ENCODE peak calls at places on chromosomes 7 and 10, in eight cellular contexts. A is stimulated activated CD4-positive, alpha-beta T cell treated with anti-CD3 and anti-CD28 coated beads, Interleukin-15, amount 100 ng/mL, for 1 hour; E is transverse colon; B is activated CD4-positive, CD25-positive, alpha-beta regulatory T cell; D is kidney tubule cell; O is Jurkat, Clone E6-1; W is astrocyte; M is NCI-H2107. V is an unnamed sample.

GRCh38 chr10:12194752-12195271 is 879 bp downstream of the NUDT5 start:
- DNase-seq in M (no peak), E (peak), O (no peak), D (peak), A (no peak), W (peak), B (no peak), V (peak)

GRCh38 chr7:46058424-46058823 is 137.4 kb upstream of the IGFBP3 start:
- DNase-seq in A (no peak), O (no peak), W (peak), E (no peak), B (no peak), M (no peak), D (no peak), V (peak)

GRCh38 chr10:35752469-35753450 is 110.7 kb upstream of the FZD8 start:
- DNase-seq in O (no peak), A (no peak), E (no peak), D (peak), B (no peak), M (no peak), W (no peak), V (peak)

GRCh38 chr7:148262721-148263229 is 327.8 kb upstream of the C7orf33 start:
- DNase-seq in M (peak), B (peak), D (peak), A (peak), O (peak), E (peak), W (no peak), V (peak)

GRCh38 chr7:79293655-79294142 is 159.8 kb downstream of the MAGI2 start:
- DNase-seq in O (no peak), D (peak), M (no peak), E (peak), B (no peak), A (no peak), W (peak), V (no peak)

GRCh38 chr10:13453896-13454295 is 74.9 kb downstream of the BEND7 start:
- DNase-seq in M (no peak), O (no peak), A (no peak), D (no peak), E (no peak), W (no peak), B (no peak), V (no peak)

GRCh38 chr10:44963772-44964633 is 4.4 kb downstream of the RASSF4 start:
- DNase-seq in D (peak), E (no peak), O (no peak), M (no peak), W (no peak), B (no peak), A (no peak), V (no peak)

GRCh38 chr10:82213784-82214183 is 338.8 kb downstream of the NRG3 start:
- DNase-seq in E (no peak), M (no peak), B (no peak), O (no peak), A (no peak), D (no peak), W (no peak), V (no peak)

GRCh38 chr10:4527281-4527960 is 298.6 kb upstream of the AKR1E2 start:
- DNase-seq in E (no peak), A (no peak), W (peak), O (no peak), B (no peak), M (no peak), D (peak), V (no peak)

GRCh38 chr10:59868974-59869940 is 37.1 kb downstream of the CCDC6 start:
- DNase-seq in W (no peak), O (no peak), E (no peak), D (no peak), B (no peak), M (no peak), A (no peak), V (no peak)

GRCh38 chr7:37832194-37832593 is 16.2 kb upstream of the NME8 start:
- DNase-seq in O (peak), E (peak), B (no peak), D (peak), M (peak), W (no peak), A (no peak), V (peak)

GRCh38 chr10:48493083-48493871 is 111.6 kb downstream of the ARHGAP22 start:
- DNase-seq in B (no peak), M (no peak), W (no peak), A (no peak), E (no peak), D (no peak), O (no peak), V (peak)

GRCh38 chr7:134660242-134660785 is 13.7 kb downstream of the BPGM start:
- DNase-seq in E (no peak), W (peak), D (no peak), B (no peak), A (no peak), M (no peak), O (no peak), V (peak)

GRCh38 chr10:10677479-10677878 is 340.2 kb upstream of the CELF2 start:
- DNase-seq in D (peak), B (no peak), O (peak), M (no peak), A (no peak), E (peak), W (peak), V (peak)

GRCh38 chr10:100338434-100339036 is 8.5 kb upstream of the SCD start:
- DNase-seq in O (peak), D (peak), A (peak), M (no peak), W (no peak), B (peak), E (peak), V (no peak)

GRCh38 chr10:19845963-19846362 is 29.7 kb downstream of the PLXDC2 start:
- DNase-seq in D (peak), O (no peak), B (no peak), A (no peak), M (no peak), E (no peak), W (peak), V (peak)

GRCh38 chr7:101916876-101917275 is 99.5 kb downstream of the CUX1 start:
- DNase-seq in O (no peak), D (no peak), A (no peak), W (no peak), E (no peak), B (no peak), M (no peak), V (peak)

GRCh38 chr10:77644557-77645243 is 7.1 kb upstream of the KCNMA1 start:
- DNase-seq in B (no peak), W (no peak), M (no peak), O (no peak), D (no peak), E (no peak), A (no peak), V (no peak)

GRCh38 chr10:71232089-71232998 is 20.0 kb downstream of the UNC5B start:
- DNase-seq in O (no peak), A (no peak), D (no peak), M (peak), E (no peak), W (peak), B (no peak), V (peak)

GRCh38 chr10:31467791-31468535 is 148.9 kb downstream of the ZEB1 start:
- DNase-seq in B (no peak), M (peak), O (no peak), W (peak), D (peak), A (no peak), E (peak), V (peak)

GRCh38 chr10:29841724-29842649 is 207.2 kb upstream of the SVIL start:
- DNase-seq in M (no peak), B (no peak), E (peak), O (no peak), W (peak), A (no peak), D (peak), V (peak)

GRCh38 chr10:79007843-79008319 is 60.9 kb upstream of the ZMIZ1 start:
- DNase-seq in W (no peak), D (no peak), B (no peak), M (no peak), O (no peak), E (no peak), A (no peak), V (peak)